ENCODE peak calls at places on chromosomes 6 and 20, in ten cellular contexts. Q, J, B, T, U, R, F, V, M and S are unnamed samples.

GRCh38 chr6:84284428-84285033 is 57.1 kb upstream of the CEP162 start:
- DNase-seq in R (no peak), Q (no peak), F (no peak), T (no peak), U (no peak), V (peak), B (peak), J (peak), M (no peak), S (no peak)

GRCh38 chr20:16554766-16555543 is 18.3 kb downstream of the KIF16B start:
- DNase-seq in T (no peak), B (no peak), V (no peak), F (no peak), Q (no peak), J (no peak), R (no peak), U (no peak), M (no peak), S (peak)

GRCh38 chr6:50974319-50974718 is 155.6 kb downstream of the TFAP2B start:
- DNase-seq in V (no peak), M (no peak), F (no peak), R (no peak), Q (no peak), J (no peak), B (no peak), U (no peak), T (no peak), S (no peak)

GRCh38 chr20:46905364-46906125 is 10.9 kb downstream of the EYA2 start:
- DNase-seq in R (no peak), J (no peak), B (no peak), F (no peak), Q (no peak), U (no peak), T (no peak), M (no peak), V (no peak), S (no peak)

GRCh38 chr6:71194730-71195129 is 93.9 kb upstream of the OGFRL1 start:
- DNase-seq in U (no peak), J (peak), Q (no peak), T (no peak), V (no peak), M (no peak), R (no peak), F (no peak), B (no peak), S (no peak)

GRCh38 chr20:13904766-13905165 is 85.6 kb downstream of the SEL1L2 start:
- DNase-seq in F (no peak), U (no peak), V (no peak), M (no peak), J (no peak), B (no peak), T (no peak), R (no peak), Q (no peak), S (no peak)

GRCh38 chr6:71545905-71546304 is 257.3 kb downstream of the OGFRL1 start:
- DNase-seq in R (no peak), F (no peak), Q (no peak), U (no peak), J (no peak), M (no peak), B (no peak), V (no peak), T (no peak), S (no peak)

GRCh38 chr6:158060447-158061360 is 79.0 kb downstream of the SYNJ2 start:
- DNase-seq in Q (peak), U (peak), V (peak), B (peak), T (peak), M (peak), J (peak), R (peak), F (peak), S (peak)

GRCh38 chr6:76124010-76124409 is 51.5 kb upstream of the IMPG1 start:
- DNase-seq in J (no peak), F (no peak), M (no peak), T (no peak), Q (peak), B (no peak), U (no peak), R (no peak), V (no peak), S (no peak)

GRCh38 chr20:44830995-44831394 is 20.6 kb upstream of the RIMS4 start:
- DNase-seq in U (no peak), M (no peak), V (no peak), J (no peak), B (no peak), Q (no peak), F (no peak), T (no peak), R (no peak), S (no peak)

GRCh38 chr6:159720708-159721107 is 6.6 kb upstream of the WTAP start:
- DNase-seq in R (peak), Q (no peak), M (no peak), V (peak), B (peak), F (no peak), T (no peak), J (no peak), U (no peak), S (no peak)

GRCh38 chr6:69888842-69889590 is 22.7 kb downstream of the COL19A1 start:
- DNase-seq in F (no peak), B (no peak), J (no peak), V (no peak), U (no peak), R (no peak), M (no peak), T (no peak), Q (no peak), S (no peak)

GRCh38 chr6:79170431-79170830 is 64.1 kb downstream of the HMGN3 start:
- DNase-seq in F (no peak), R (no peak), V (no peak), U (no peak), T (no peak), J (no peak), Q (no peak), B (no peak), M (no peak), S (no peak)

GRCh38 chr20:17498181-17498580 is 33.0 kb downstream of the BFSP1 start:
- DNase-seq in J (peak), R (no peak), T (no peak), V (no peak), Q (no peak), U (no peak), M (no peak), F (no peak), B (no peak), S (no peak)

GRCh38 chr6:11938285-11938890 is 73.7 kb upstream of the HIVEP1 start:
- DNase-seq in U (peak), Q (no peak), B (no peak), T (peak), V (peak), M (no peak), R (peak), F (no peak), J (no peak), S (no peak)

GRCh38 chr6:33029297-33030184 is 20.1 kb upstream of the HLA-DOA start:
- DNase-seq in B (no peak), R (peak), J (peak), M (peak), V (no peak), F (no peak), Q (peak), U (no peak), T (peak), S (no peak)

GRCh38 chr6:63742060-63742459 is 106.5 kb downstream of the PHF3 start:
- DNase-seq in F (no peak), J (no peak), T (no peak), U (no peak), R (no peak), B (no peak), M (no peak), V (no peak), Q (no peak), S (no peak)

GRCh38 chr20:32079655-32080109 is 27.6 kb downstream of the HCK start:
- DNase-seq in T (no peak), Q (no peak), J (no peak), M (no peak), R (no peak), U (no peak), V (no peak), B (no peak), F (no peak), S (no peak)

GRCh38 chr20:58870293-58871014 is 17.9 kb downstream of the GNAS start:
- DNase-seq in Q (peak), J (peak), B (peak), V (peak), U (peak), T (peak), F (peak), R (peak), M (peak), S (peak)

GRCh38 chr6:72894091-72894490 is 272.2 kb downstream of the KCNQ5 start:
- DNase-seq in M (no peak), U (no peak), F (no peak), Q (no peak), J (no peak), V (no peak), T (no peak), B (no peak), R (no peak), S (no peak)

GRCh38 chr6:43402819-43403218 is 24.5 kb upstream of the ABCC10 start:
- DNase-seq in U (no peak), J (no peak), B (peak), Q (no peak), V (no peak), F (no peak), T (no peak), R (no peak), M (no peak), S (no peak)

DNA sequence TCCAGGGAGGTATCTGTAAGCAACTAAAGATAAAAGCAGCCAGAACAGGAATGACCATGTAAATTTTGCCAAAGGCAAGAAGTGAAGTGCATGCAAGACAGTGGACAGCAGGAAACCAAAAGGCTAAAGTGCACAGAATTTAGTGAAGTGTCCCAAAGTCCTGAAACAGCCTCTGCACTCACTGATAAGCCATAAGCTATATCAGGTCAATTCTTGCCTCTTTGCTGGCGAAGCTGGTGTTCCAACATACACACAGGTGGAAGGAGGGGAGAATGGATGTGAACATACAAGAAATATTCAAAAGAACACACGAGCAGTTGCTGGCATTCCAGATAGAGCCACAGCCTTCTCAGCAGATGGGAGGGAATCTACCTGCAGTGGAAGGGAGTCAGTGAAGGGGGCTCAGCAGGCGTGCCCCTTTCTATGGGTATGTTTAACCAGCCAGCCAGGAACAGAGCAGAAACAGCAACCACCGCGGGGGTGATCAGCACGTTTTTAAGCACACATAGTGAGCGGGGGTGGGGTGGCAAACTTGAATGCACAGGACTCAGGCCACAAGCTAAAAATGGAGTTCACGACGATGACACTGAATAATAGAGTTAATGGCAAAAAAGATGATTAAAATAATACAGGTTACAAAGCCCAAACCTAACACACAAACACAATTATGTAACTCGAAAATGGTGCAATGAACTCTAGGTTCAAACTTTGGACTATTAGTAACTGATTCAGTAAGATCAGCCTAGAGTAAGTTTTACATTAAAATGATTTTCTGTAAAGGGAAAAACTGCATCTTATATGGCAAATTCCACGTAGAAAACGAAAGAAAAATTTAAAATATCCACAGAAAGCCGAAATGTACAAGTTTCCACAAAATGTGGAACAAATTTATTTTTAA is 1.2 kb downstream of the ECI2 start:
- DNase-seq in F (no peak), M (peak), B (no peak), T (peak), V (peak), R (peak), Q (peak), J (no peak), U (no peak), S (no peak)
- H3K4me3 ChIP-seq in F (peak), M (peak), B (peak), T (peak), V (peak), R (peak), Q (peak), J (peak), U (peak), S (peak)

GRCh38 chr6:31794866-31795615 is 511 bp downstream of the VARS1 start:
- DNase-seq in Q (no peak), B (no peak), V (peak), U (no peak), T (no peak), M (peak), F (peak), J (no peak), R (no peak), S (no peak)

GRCh38 chr6:31797607-31798006 is 2.1 kb upstream of the VARS1 start:
- DNase-seq in Q (no peak), V (no peak), F (no peak), M (peak), J (no peak), B (no peak), T (peak), R (peak), U (no peak), S (no peak)

GRCh38 chr6:31796993-31797385 is 1.4 kb upstream of the VARS1 start:
- DNase-seq in V (no peak), R (no peak), B (no peak), M (no peak), T (no peak), F (no peak), U (no peak), J (no peak), Q (no peak), S (no peak)

GRCh38 chr6:31794294-31794865 is 1.2 kb downstream of the VARS1 start:
- DNase-seq in R (no peak), U (no peak), F (no peak), V (peak), Q (no peak), B (no peak), M (no peak), J (peak), T (no peak), S (no peak)

DNA sequence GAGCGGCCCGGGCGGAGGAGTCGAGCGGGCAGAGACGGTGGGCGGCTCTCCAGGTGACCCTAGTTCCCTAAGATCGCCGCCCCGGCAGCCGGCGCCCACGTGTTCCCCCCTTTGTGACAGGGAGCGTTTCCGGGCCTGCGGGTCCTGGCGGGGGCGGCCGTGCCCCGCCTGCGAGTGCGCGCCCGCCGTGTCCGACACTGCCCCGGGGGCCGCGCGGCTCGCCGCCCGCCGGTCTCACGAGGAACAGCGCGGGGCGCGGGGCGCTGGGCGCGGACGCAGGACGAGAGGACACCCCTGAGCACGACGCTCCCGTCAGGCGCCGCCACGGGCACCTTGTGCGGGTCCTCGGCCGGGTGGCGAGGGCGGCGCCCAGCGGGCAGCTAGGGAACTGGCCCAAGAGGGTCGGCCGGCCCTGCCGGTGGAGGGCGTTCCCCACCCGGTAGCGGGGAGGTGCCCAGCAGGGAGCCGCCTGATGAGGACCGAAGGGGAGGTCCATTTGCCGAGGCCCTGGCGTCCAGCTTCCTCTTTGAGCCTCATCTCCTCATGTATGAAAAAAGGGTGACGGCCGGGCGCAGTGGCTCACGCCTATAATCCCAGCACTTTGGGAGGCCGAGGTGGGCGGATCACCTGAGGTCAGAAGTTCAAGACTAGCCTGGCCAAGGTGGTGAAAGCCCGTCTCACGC is at the start of gene VARS1:
- DNase-seq in U (peak), Q (peak), V (peak), F (peak), M (peak), B (peak), R (peak), T (peak), J (peak), S (peak)
- TF ChIP-seq POLR2A in U (no peak), Q (no peak), V (no peak), F (peak), M (peak), B (no peak), R (peak), T (peak), J (peak), S (peak)

GRCh38 chr6:77322604-77323003 is 140.7 kb downstream of the HTR1B start:
- DNase-seq in V (no peak), U (no peak), B (no peak), F (no peak), R (no peak), M (no peak), Q (no peak), T (no peak), J (no peak), S (no peak)
- TF ChIP-seq CTCF in V (no peak), U (no peak), B (no peak), F (no peak), R (no peak), M (no peak), Q (no peak), T (no peak), J (no peak), S (no peak)

DNA sequence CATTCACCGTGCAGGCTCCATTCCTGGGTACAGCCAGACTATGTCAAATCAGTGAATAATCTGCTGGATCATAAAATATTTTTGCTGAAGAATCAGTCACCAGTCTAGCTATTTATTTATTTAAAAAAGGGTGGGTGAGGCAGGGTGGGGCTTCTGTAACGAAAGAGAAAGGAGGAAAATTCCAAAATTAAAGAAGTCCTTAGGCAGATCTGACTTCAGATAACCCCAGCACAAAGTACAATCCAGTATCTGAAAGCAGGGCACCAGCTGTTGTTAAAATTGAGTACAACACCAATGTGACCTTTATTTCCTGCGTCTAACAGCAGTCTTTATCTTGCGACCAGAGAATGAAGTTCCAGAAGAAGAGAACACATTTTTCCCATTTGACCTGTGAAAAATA is 15.7 kb downstream of the FAM8A1 start:
- DNase-seq in U (no peak), Q (no peak), R (no peak), V (no peak), F (no peak), J (no peak), T (no peak), M (no peak), B (no peak), S (no peak)
- H3K4me3 ChIP-seq in U (no peak), Q (no peak), R (no peak), V (no peak), F (no peak), J (no peak), T (no peak), M (no peak), B (no peak), S (no peak)